ENCODE peak calls at places on chromosomes 2 and 18, in five cellular contexts. L is GM12878, Z is HepG2, D is H1, C is WTC11. R is an unnamed sample.

GRCh38 chr2:17083902-17084301 is 418.3 kb upstream of the CYRIA start:
- DNase-seq in C (no peak), D (no peak), Z (no peak), L (no peak), R (no peak)

GRCh38 chr2:45291283-45291682 is 282.0 kb upstream of the SIX2 start:
- DNase-seq in Z (no peak), D (no peak), L (no peak), C (no peak), R (no peak)

GRCh38 chr2:75503048-75503607 is 57.6 kb downstream of the EVA1A start:
- DNase-seq in C (no peak), L (no peak), Z (no peak), D (no peak), R (no peak)

GRCh38 chr2:126858991-126859390 is 39.7 kb upstream of the TEX51 start:
- DNase-seq in Z (no peak), D (no peak), C (no peak), L (no peak), R (no peak)

GRCh38 chr2:60361498-60361897 is 192.0 kb downstream of the BCL11A start:
- DNase-seq in D (no peak), Z (no peak), C (no peak), L (no peak), R (no peak)

GRCh38 chr2:37832590-37833197 is 92.4 kb upstream of the RMDN2 start:
- DNase-seq in L (peak), Z (peak), D (peak), C (peak), R (peak)

GRCh38 chr18:50327983-50328382 is 40.5 kb upstream of the CXXC1 start:
- DNase-seq in Z (no peak), L (no peak), C (no peak), D (no peak), R (no peak)

GRCh38 chr18:24176727-24177416 is 38.0 kb downstream of the CABYR start:
- DNase-seq in C (peak), L (peak), Z (peak), D (peak), R (peak)

GRCh38 chr2:99707592-99707991 is 217.8 kb upstream of the REV1 start:
- DNase-seq in D (no peak), C (no peak), Z (no peak), L (no peak), R (no peak)

GRCh38 chr2:85283641-85284040 is 44.1 kb downstream of the TGOLN2 start:
- DNase-seq in D (no peak), C (no peak), Z (no peak), L (no peak), R (no peak)

GRCh38 chr2:197515277-197515797 is 529 bp upstream of the MOB4 start:
- DNase-seq in Z (peak), D (no peak), C (no peak), L (no peak), R (no peak)

GRCh38 chr18:74898965-74899364 is 301.3 kb downstream of the ZNF407 start:
- DNase-seq in C (no peak), L (no peak), Z (peak), D (no peak), R (no peak)

GRCh38 chr2:26542676-26543505 is 65.0 kb upstream of the OTOF start:
- DNase-seq in L (no peak), C (no peak), D (no peak), Z (no peak), R (no peak)

GRCh38 chr18:35695803-35696202 is 114.3 kb downstream of the GALNT1 start:
- DNase-seq in D (no peak), Z (no peak), C (no peak), L (no peak), R (no peak)

GRCh38 chr2:111930875-111931274 is 32.5 kb downstream of the MERTK start:
- DNase-seq in D (no peak), Z (no peak), L (peak), C (no peak), R (no peak)

GRCh38 chr18:77346446-77346845 is 96.8 kb downstream of the GALR1 start:
- DNase-seq in C (no peak), D (no peak), Z (no peak), L (no peak), R (no peak)

GRCh38 chr2:202032841-202033316 is 776 bp upstream of the FZD7 start:
- DNase-seq in L (no peak), Z (no peak), C (peak), D (no peak), R (peak)

GRCh38 chr2:217058791-217059755 is 199.2 kb upstream of the TNP1 start:
- DNase-seq in D (no peak), Z (no peak), C (no peak), L (no peak), R (no peak)

GRCh38 chr18:2846241-2846637 is 567 bp upstream of the EMILIN2 start:
- DNase-seq in L (no peak), D (no peak), Z (no peak), C (peak), R (peak)

GRCh38 chr18:50161806-50162205 is 33.1 kb downstream of the MYO5B start:
- DNase-seq in D (no peak), Z (no peak), L (no peak), C (no peak), R (no peak)

GRCh38 chr2:9365498-9366019 is 57.8 kb downstream of the ITGB1BP1 start:
- DNase-seq in D (no peak), C (no peak), L (no peak), Z (no peak), R (no peak)

GRCh38 chr18:61975526-61976326 is 82.9 kb upstream of the RNF152 start:
- DNase-seq in L (no peak), C (no peak), D (no peak), Z (no peak), R (no peak)

GRCh38 chr2:216688731-216689360 is 6.5 kb downstream of the IGFBP5 start:
- DNase-seq in D (no peak), L (no peak), Z (no peak), C (no peak), R (no peak)

GRCh38 chr2:115650827-115651226 is 1208.4 kb downstream of the DPP10 start:
- DNase-seq in L (no peak), D (no peak), Z (no peak), C (no peak), R (no peak)

GRCh38 chr2:237171396-237171795 is 85.7 kb downstream of the COPS8 start:
- DNase-seq in D (no peak), Z (no peak), L (no peak), C (no peak), R (no peak)

GRCh38 chr18:34543940-34544339 is 166.2 kb upstream of the DTNA start:
- DNase-seq in C (no peak), Z (no peak), D (no peak), L (no peak), R (no peak)

GRCh38 chr2:126795661-126796060 is 103.0 kb upstream of the TEX51 start:
- DNase-seq in L (no peak), Z (no peak), D (no peak), C (no peak), R (no peak)

GRCh38 chr2:186544255-186544675 is 45.6 kb upstream of the ITGAV start:
- DNase-seq in D (no peak), C (no peak), Z (peak), L (no peak), R (no peak)

GRCh38 chr18:51120809-51121596 is 76.5 kb downstream of the MEX3C start:
- DNase-seq in L (no peak), Z (no peak), C (peak), D (no peak), R (no peak)

GRCh38 chr2:168118733-168119518 is 128.5 kb downstream of the STK39 start:
- DNase-seq in Z (peak), C (no peak), L (no peak), D (no peak), R (peak)

GRCh38 chr2:142008135-142008744 is 122.6 kb downstream of the LRP1B start:
- DNase-seq in C (no peak), D (no peak), Z (no peak), L (no peak), R (no peak)

GRCh38 chr18:73724908-73725307 is 422.7 kb downstream of the FBXO15 start:
- DNase-seq in C (no peak), L (no peak), Z (no peak), D (no peak), R (no peak)

GRCh38 chr2:158826965-158827364 is 31.8 kb downstream of the DAPL1 start:
- DNase-seq in C (no peak), L (no peak), Z (no peak), D (no peak), R (no peak)

GRCh38 chr2:71703981-71704545 is 250.7 kb downstream of the DYSF start:
- DNase-seq in C (no peak), L (no peak), D (no peak), Z (no peak), R (no peak)

GRCh38 chr18:63203497-63203896 is 116.1 kb downstream of the BCL2 start:
- DNase-seq in L (no peak), C (no peak), D (no peak), Z (no peak), R (no peak)

GRCh38 chr2:226895579-226895978 is 59.7 kb downstream of the RHBDD1 start:
- DNase-seq in Z (no peak), C (no peak), D (no peak), L (no peak), R (no peak)

GRCh38 chr2:54964271-54964670 is 86.0 kb downstream of the RTN4 start:
- DNase-seq in Z (no peak), D (no peak), C (no peak), L (no peak), R (no peak)

GRCh38 chr2:157152362-157152761 is 105.1 kb upstream of the GALNT5 start:
- DNase-seq in L (no peak), Z (peak), D (no peak), C (no peak), R (no peak)

GRCh38 chr2:120867290-120868231 is 131.9 kb downstream of the GLI2 start:
- DNase-seq in Z (no peak), C (peak), D (no peak), L (no peak), R (peak)

GRCh38 chr2:227125506-227125905 is 38.5 kb downstream of the COL4A4 start:
- DNase-seq in C (peak), D (no peak), L (no peak), Z (peak), R (no peak)

GRCh38 chr18:69401475-69402218 is 959 bp downstream of the DOK6 start:
- DNase-seq in C (peak), Z (no peak), L (no peak), D (no peak), R (no peak)

GRCh38 chr18:69400976-69401474 is 337 bp downstream of the DOK6 start:
- DNase-seq in L (no peak), C (peak), Z (no peak), D (no peak), R (no peak)

GRCh38 chr18:69402219-69402989 is 1.7 kb downstream of the DOK6 start:
- DNase-seq in L (no peak), D (no peak), Z (peak), C (peak), R (no peak)

GRCh38 chr18:69399253-69399652 is 1.4 kb upstream of the DOK6 start:
- DNase-seq in Z (no peak), C (no peak), L (no peak), D (no peak), R (no peak)

GRCh38 chr18:69400253-69400975 is at the start of gene DOK6:
- DNase-seq in D (no peak), Z (peak), C (peak), L (no peak), R (no peak)
- TF ChIP-seq ATF2 in D (no peak), Z (peak), C (no peak), L (no peak), R (no peak)

GRCh38 chr2:190871539-190871938 is 9.1 kb upstream of the GLS start:
- DNase-seq in D (no peak), C (no peak), Z (no peak), L (no peak), R (no peak)
- TF ChIP-seq ATF2 in D (no peak), C (no peak), Z (no peak), L (no peak), R (no peak)

GRCh38 chr2:232523682-232524597 is 2.0 kb upstream of the CHRND start:
- DNase-seq in L (no peak), D (peak), C (peak), Z (peak), R (peak)
- TF ChIP-seq ATF2 in L (no peak), D (no peak), C (no peak), Z (no peak), R (no peak)

GRCh38 chr2:147051814-147052213 is 793.0 kb upstream of the ACVR2A start:
- DNase-seq in Z (no peak), D (no peak), C (no peak), L (no peak), R (no peak)
- TF ChIP-seq ATF2 in Z (no peak), D (no peak), C (no peak), L (no peak), R (no peak)

DNA sequence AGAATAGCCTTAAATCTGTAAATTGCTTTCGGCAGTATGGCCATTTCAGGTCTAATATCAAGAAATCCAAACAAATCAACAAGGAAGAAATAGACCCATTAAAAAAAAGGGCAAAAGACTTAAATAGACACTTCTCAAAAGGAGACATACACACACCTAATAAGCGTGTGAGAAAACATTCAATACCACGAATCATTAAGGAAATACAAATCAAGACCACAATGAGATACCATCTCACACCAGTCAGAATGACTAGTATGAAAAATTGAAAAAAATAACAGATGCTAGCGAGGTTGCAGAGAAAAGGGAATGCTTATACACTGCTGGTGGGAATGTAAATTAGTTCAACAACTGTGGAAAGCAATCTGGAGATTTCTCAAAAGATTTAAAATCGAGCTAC is 243.2 kb downstream of the DSEL start:
- DNase-seq in L (no peak), Z (no peak), D (no peak), C (no peak), R (no peak)
- TF ChIP-seq ATF2 in L (no peak), Z (no peak), D (no peak), C (no peak), R (no peak)

DNA sequence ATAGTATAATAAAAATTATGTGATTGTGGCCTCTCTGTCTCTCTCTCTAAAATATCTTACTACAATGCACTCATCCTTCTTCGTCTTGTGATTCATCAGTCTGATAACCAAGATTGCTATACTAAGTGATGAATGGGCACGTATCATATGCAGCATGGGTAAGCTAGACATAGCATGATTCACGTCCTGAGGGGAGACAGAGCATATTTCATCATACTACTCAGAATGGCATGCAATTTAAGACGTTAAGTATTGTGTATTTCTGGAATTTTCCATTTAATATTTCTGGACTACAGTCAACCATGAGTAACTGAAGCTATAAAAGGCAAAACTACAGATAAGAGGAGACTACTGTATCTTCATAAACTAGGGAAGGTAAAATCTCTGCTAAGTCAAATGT is 97.0 kb upstream of the CD226 start:
- DNase-seq in Z (no peak), L (no peak), C (no peak), D (no peak), R (no peak)
- TF ChIP-seq ATF2 in Z (no peak), L (no peak), C (no peak), D (no peak), R (no peak)

GRCh38 chr2:64643838-64644219 is 9.9 kb downstream of the SERTAD2 start:
- DNase-seq in Z (no peak), D (no peak), L (no peak), C (no peak), R (no peak)

GRCh38 chr2:64641585-64641984 is 12.1 kb downstream of the SERTAD2 start:
- DNase-seq in D (no peak), L (no peak), Z (no peak), C (no peak), R (no peak)

GRCh38 chr2:64645014-64645418 is 8.7 kb downstream of the SERTAD2 start:
- DNase-seq in L (no peak), D (no peak), C (peak), Z (peak), R (peak)

GRCh38 chr2:64646007-64646880 is 7.5 kb downstream of the SERTAD2 start:
- DNase-seq in D (no peak), L (peak), C (peak), Z (peak), R (no peak)

DNA sequence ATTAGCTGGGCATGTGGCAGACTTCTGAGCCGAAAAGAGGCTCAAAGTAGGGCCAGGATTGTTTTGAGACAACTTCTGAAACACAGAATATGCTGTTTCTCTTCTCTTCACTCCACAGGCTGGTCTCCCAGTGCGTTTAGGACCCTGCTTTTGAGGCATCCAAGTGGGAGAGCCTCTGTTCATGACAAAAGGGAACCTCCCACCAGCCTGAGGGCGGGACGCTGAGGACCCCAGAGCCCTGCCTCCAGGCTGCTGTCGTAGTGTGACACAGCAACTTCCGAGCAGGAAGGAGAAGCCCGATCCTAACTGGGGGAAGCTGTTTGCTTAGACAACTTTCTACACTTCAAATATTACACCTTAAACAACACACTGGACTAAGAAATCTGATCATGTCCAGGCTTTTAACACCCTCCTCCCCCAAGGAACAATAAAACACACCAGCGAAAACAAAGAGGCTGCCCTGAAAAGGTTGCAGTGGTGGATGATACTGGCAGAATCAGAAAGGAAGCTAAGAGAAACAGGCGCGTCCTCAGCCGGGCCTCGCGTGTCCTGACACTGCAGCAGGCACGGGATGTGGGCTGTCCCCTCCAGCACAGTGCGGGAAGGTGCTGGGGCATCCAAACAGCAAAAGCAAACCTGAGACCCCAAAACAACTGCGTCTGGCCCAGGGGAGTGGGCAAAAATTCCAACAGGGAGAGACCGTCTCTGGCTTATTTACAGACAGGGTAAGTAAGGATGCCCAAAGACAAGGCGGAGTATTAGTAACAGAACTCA is 9.3 kb downstream of the SERTAD2 start:
- DNase-seq in L (no peak), Z (peak), C (peak), D (peak), R (peak)
- TF ChIP-seq ATF2 in L (no peak), Z (no peak), C (no peak), D (no peak), R (no peak)

GRCh38 chr2:43939695-43940094 is 56.1 kb downstream of the LRPPRC start:
- DNase-seq in L (no peak), C (no peak), D (no peak), Z (no peak), R (no peak)
- TF ChIP-seq ATF2 in L (no peak), C (no peak), D (no peak), Z (no peak), R (no peak)

DNA sequence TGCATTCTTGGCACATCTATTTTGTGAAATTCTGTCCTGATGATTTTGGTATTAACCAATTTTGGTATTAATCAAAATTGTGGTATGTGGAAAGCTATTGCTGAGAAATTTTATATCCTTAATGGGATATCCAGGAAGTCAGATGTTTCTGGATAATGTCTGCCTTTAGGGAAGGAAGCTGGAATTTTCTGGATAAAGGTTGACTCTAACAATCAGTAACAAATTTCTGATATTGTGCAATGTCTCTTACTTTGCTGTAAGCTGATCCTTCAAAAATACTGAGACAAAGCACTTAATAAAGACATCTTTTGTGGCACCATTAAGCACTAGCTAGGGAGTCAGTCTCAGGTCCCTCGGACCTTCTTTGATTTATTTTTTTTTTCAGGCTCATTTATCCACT is 100.8 kb upstream of the UGP2 start:
- DNase-seq in D (no peak), Z (peak), C (no peak), L (no peak), R (no peak)
- TF ChIP-seq ATF2 in D (no peak), Z (no peak), C (no peak), L (no peak), R (no peak)

R was measured in K562.